ENCODE peak calls at places on chromosomes 6 and 20, in nine cellular contexts. One of them, this sample, is unnamed. For H3K4me1, the result is how much of the 10 kb centered on the place peaks cover.

GRCh38 chr6:158233214-158233795 is 65.2 kb downstream of the GTF2H5 start:
- DNase-seq in IMR-90: no peak
- DNase-seq in body of pancreas: no peak
- DNase-seq in A549: no peak
- DNase-seq in hepatocyte: no peak
- DNase-seq in pancreas: no peak
- DNase-seq in adrenal gland: no peak
- DNase-seq in cardiac muscle cell: peak
- DNase-seq in spleen: no peak
- DNase-seq in this sample: peak

GRCh38 chr6:159833997-159834601 is 34.0 kb downstream of the PNLDC1 start:
- DNase-seq in IMR-90: no peak
- DNase-seq in body of pancreas: no peak
- DNase-seq in A549: no peak
- DNase-seq in hepatocyte: no peak
- DNase-seq in pancreas: no peak
- DNase-seq in adrenal gland: no peak
- DNase-seq in cardiac muscle cell: no peak
- DNase-seq in spleen: no peak
- DNase-seq in this sample: no peak

GRCh38 chr6:153568601-153569000 is 437.5 kb upstream of the RGS17 start:
- DNase-seq in IMR-90: no peak
- DNase-seq in body of pancreas: no peak
- DNase-seq in A549: no peak
- DNase-seq in hepatocyte: no peak
- DNase-seq in pancreas: no peak
- DNase-seq in adrenal gland: no peak
- DNase-seq in cardiac muscle cell: no peak
- DNase-seq in spleen: no peak
- DNase-seq in this sample: no peak

GRCh38 chr6:84065718-84066290 is 32.2 kb downstream of the MRAP2 start:
- DNase-seq in IMR-90: peak
- DNase-seq in body of pancreas: no peak
- DNase-seq in A549: no peak
- DNase-seq in hepatocyte: no peak
- DNase-seq in pancreas: no peak
- DNase-seq in adrenal gland: no peak
- DNase-seq in cardiac muscle cell: no peak
- DNase-seq in spleen: no peak
- DNase-seq in this sample: no peak

GRCh38 chr6:123565529-123565928 is 71.2 kb downstream of the TRDN start:
- DNase-seq in IMR-90: no peak
- DNase-seq in body of pancreas: no peak
- DNase-seq in A549: no peak
- DNase-seq in hepatocyte: no peak
- DNase-seq in pancreas: no peak
- DNase-seq in adrenal gland: no peak
- DNase-seq in cardiac muscle cell: no peak
- DNase-seq in spleen: no peak
- DNase-seq in this sample: no peak

GRCh38 chr20:15396026-15396425 is 1058.6 kb upstream of the FLRT3 start:
- DNase-seq in IMR-90: no peak
- DNase-seq in body of pancreas: no peak
- DNase-seq in A549: no peak
- DNase-seq in hepatocyte: no peak
- DNase-seq in pancreas: no peak
- DNase-seq in adrenal gland: no peak
- DNase-seq in cardiac muscle cell: no peak
- DNase-seq in spleen: no peak
- DNase-seq in this sample: no peak

GRCh38 chr6:168121308-168121665 is 42.3 kb upstream of the FRMD1 start:
- DNase-seq in IMR-90: no peak
- DNase-seq in body of pancreas: no peak
- DNase-seq in A549: no peak
- DNase-seq in hepatocyte: no peak
- DNase-seq in pancreas: no peak
- DNase-seq in adrenal gland: peak
- DNase-seq in cardiac muscle cell: no peak
- DNase-seq in spleen: peak
- DNase-seq in this sample: no peak

GRCh38 chr20:1324598-1325172 is 4.3 kb downstream of the SDCBP2 start:
- DNase-seq in IMR-90: peak
- DNase-seq in body of pancreas: peak
- DNase-seq in A549: peak
- DNase-seq in hepatocyte: no peak
- DNase-seq in pancreas: no peak
- DNase-seq in adrenal gland: peak
- DNase-seq in cardiac muscle cell: no peak
- DNase-seq in spleen: peak
- DNase-seq in this sample: peak

GRCh38 chr20:23193985-23194384 is 107.9 kb upstream of the CD93 start:
- DNase-seq in IMR-90: no peak
- DNase-seq in body of pancreas: no peak
- DNase-seq in A549: no peak
- DNase-seq in hepatocyte: no peak
- DNase-seq in pancreas: no peak
- DNase-seq in adrenal gland: no peak
- DNase-seq in cardiac muscle cell: no peak
- DNase-seq in spleen: no peak
- DNase-seq in this sample: no peak

GRCh38 chr6:108966236-108966635 is 118.0 kb downstream of the ARMC2 start:
- DNase-seq in IMR-90: no peak
- DNase-seq in body of pancreas: no peak
- DNase-seq in A549: no peak
- DNase-seq in hepatocyte: no peak
- DNase-seq in pancreas: no peak
- DNase-seq in adrenal gland: no peak
- DNase-seq in cardiac muscle cell: no peak
- DNase-seq in spleen: no peak
- DNase-seq in this sample: no peak

GRCh38 chr20:23362392-23363256 is 642 bp downstream of the GZF1 start:
- DNase-seq in IMR-90: peak
- DNase-seq in body of pancreas: peak
- DNase-seq in A549: no peak
- DNase-seq in hepatocyte: peak
- DNase-seq in pancreas: no peak
- DNase-seq in adrenal gland: peak
- DNase-seq in cardiac muscle cell: peak
- DNase-seq in spleen: no peak
- DNase-seq in this sample: peak

GRCh38 chr20:53934421-53935352 is 135.7 kb downstream of the BCAS1 start:
- DNase-seq in IMR-90: peak
- DNase-seq in body of pancreas: no peak
- DNase-seq in A549: peak
- DNase-seq in hepatocyte: no peak
- DNase-seq in pancreas: no peak
- DNase-seq in adrenal gland: no peak
- DNase-seq in cardiac muscle cell: no peak
- DNase-seq in spleen: no peak
- DNase-seq in this sample: no peak

GRCh38 chr6:36967757-36968156 is 13.2 kb downstream of the PI16 start:
- DNase-seq in IMR-90: no peak
- DNase-seq in body of pancreas: no peak
- DNase-seq in A549: no peak
- DNase-seq in hepatocyte: no peak
- DNase-seq in pancreas: no peak
- DNase-seq in adrenal gland: peak
- DNase-seq in cardiac muscle cell: no peak
- DNase-seq in spleen: peak
- DNase-seq in this sample: no peak

GRCh38 chr20:26276811-26277210 is 580.2 kb upstream of the ZNF337 start:
- DNase-seq in IMR-90: no peak
- DNase-seq in body of pancreas: no peak
- DNase-seq in A549: no peak
- DNase-seq in hepatocyte: peak
- DNase-seq in pancreas: no peak
- DNase-seq in adrenal gland: no peak
- DNase-seq in cardiac muscle cell: peak
- DNase-seq in spleen: no peak
- DNase-seq in this sample: no peak

GRCh38 chr6:127902933-127903332 is 2.1 kb upstream of the THEMIS start:
- DNase-seq in IMR-90: no peak
- DNase-seq in body of pancreas: no peak
- DNase-seq in A549: no peak
- DNase-seq in hepatocyte: no peak
- DNase-seq in pancreas: no peak
- DNase-seq in adrenal gland: no peak
- DNase-seq in cardiac muscle cell: no peak
- DNase-seq in spleen: no peak
- DNase-seq in this sample: no peak

GRCh38 chr6:41693281-41693838 is 42.0 kb downstream of the TFEB start:
- DNase-seq in IMR-90: no peak
- DNase-seq in body of pancreas: no peak
- DNase-seq in A549: no peak
- DNase-seq in hepatocyte: no peak
- DNase-seq in pancreas: no peak
- DNase-seq in adrenal gland: no peak
- DNase-seq in cardiac muscle cell: no peak
- DNase-seq in spleen: no peak
- DNase-seq in this sample: no peak

GRCh38 chr6:31737315-31738047 is 1.2 kb upstream of the CLIC1 start:
- DNase-seq in IMR-90: no peak
- DNase-seq in body of pancreas: no peak
- DNase-seq in A549: peak
- DNase-seq in hepatocyte: peak
- DNase-seq in pancreas: no peak
- DNase-seq in adrenal gland: no peak
- DNase-seq in cardiac muscle cell: peak
- DNase-seq in spleen: no peak
- DNase-seq in this sample: peak
- H3K4me1 ChIP-seq in IMR-90: under half
- H3K4me1 ChIP-seq in body of pancreas: half or more
- H3K4me1 ChIP-seq in A549: half or more
- H3K4me1 ChIP-seq in hepatocyte: under half
- H3K4me1 ChIP-seq in pancreas: under half
- H3K4me1 ChIP-seq in adrenal gland: under half
- H3K4me1 ChIP-seq in cardiac muscle cell: under half
- H3K4me1 ChIP-seq in spleen: half or more
- H3K4me1 ChIP-seq in this sample: under half

GRCh38 chr6:31689249-31690110 is 8.6 kb upstream of the LY6G5C start:
- DNase-seq in IMR-90: no peak
- DNase-seq in body of pancreas: no peak
- DNase-seq in A549: no peak
- DNase-seq in hepatocyte: no peak
- DNase-seq in pancreas: no peak
- DNase-seq in adrenal gland: no peak
- DNase-seq in cardiac muscle cell: no peak
- DNase-seq in spleen: no peak
- DNase-seq in this sample: no peak
- TF ChIP-seq CTCF in IMR-90: peak
- TF ChIP-seq CTCF in body of pancreas: no peak
- TF ChIP-seq CTCF in A549: peak
- TF ChIP-seq CTCF in hepatocyte: no peak
- TF ChIP-seq CTCF in pancreas: peak
- TF ChIP-seq CTCF in adrenal gland: no peak
- TF ChIP-seq CTCF in cardiac muscle cell: peak
- TF ChIP-seq CTCF in spleen: no peak
- TF ChIP-seq CTCF in this sample: peak

GRCh38 chr20:3896302-3896701 is 7.1 kb downstream of the PANK2 start:
- DNase-seq in IMR-90: peak
- DNase-seq in body of pancreas: no peak
- DNase-seq in A549: no peak
- DNase-seq in hepatocyte: no peak
- DNase-seq in pancreas: no peak
- DNase-seq in adrenal gland: no peak
- DNase-seq in cardiac muscle cell: no peak
- DNase-seq in spleen: no peak
- DNase-seq in this sample: no peak
- H3K4me1 ChIP-seq in IMR-90: under half
- H3K4me1 ChIP-seq in body of pancreas: half or more
- H3K4me1 ChIP-seq in A549: half or more
- H3K4me1 ChIP-seq in hepatocyte: under half
- H3K4me1 ChIP-seq in pancreas: under half
- H3K4me1 ChIP-seq in adrenal gland: under half
- H3K4me1 ChIP-seq in cardiac muscle cell: under half
- H3K4me1 ChIP-seq in spleen: half or more
- H3K4me1 ChIP-seq in this sample: under half

DNA sequence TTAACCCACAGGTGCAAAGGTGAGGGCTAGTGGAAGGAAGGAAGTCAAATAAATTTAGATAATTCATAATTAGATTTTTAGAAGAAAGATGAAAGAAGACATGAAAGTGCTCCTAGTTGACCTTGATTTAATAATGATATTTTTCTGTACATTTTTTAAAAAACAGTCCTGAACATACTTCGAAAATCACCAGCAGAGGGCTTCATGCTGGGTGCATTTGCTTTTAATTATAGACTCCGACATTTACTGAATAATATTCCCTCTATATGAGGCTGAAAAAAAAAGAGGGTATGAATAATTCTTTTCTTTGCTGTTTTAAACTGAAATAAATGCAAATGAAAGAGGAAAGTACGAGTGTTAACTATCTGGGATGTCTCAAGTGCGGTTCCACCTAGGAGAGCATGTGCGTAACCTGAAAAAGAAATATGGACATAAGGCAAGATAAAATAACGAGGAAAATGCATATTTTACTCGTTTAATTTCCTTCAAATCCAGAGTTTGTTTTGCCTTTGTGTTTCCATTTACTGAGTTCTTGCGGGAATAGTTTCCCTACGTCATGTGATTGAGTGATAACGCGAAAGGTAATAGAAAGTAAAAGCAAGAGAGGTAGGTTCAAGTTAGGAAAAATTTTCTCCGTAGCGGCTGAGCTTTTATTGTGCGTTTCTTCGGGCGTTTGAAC is 3.1 kb upstream of the TFAP2B start:
- DNase-seq in IMR-90: peak
- DNase-seq in body of pancreas: no peak
- DNase-seq in A549: no peak
- DNase-seq in hepatocyte: peak
- DNase-seq in pancreas: no peak
- DNase-seq in adrenal gland: no peak
- DNase-seq in cardiac muscle cell: no peak
- DNase-seq in spleen: no peak
- DNase-seq in this sample: no peak
- TF ChIP-seq CTCF in IMR-90: peak
- TF ChIP-seq CTCF in body of pancreas: peak
- TF ChIP-seq CTCF in A549: peak
- TF ChIP-seq CTCF in hepatocyte: peak
- TF ChIP-seq CTCF in pancreas: no peak
- TF ChIP-seq CTCF in adrenal gland: no peak
- TF ChIP-seq CTCF in cardiac muscle cell: peak
- TF ChIP-seq CTCF in spleen: no peak
- TF ChIP-seq CTCF in this sample: peak